ENCODE peak calls at places on chromosomes 4 and X, in nine cellular contexts. W is upper lobe of right lung; I is gastrocnemius medialis; X is naive thymus-derived CD4-positive, alpha-beta T cell; M is aorta; P is thoracic aorta; D is left lung; N is A549; K is GM23338. G is an unnamed sample.

GRCh38 chr4:125313497-125313896 is 1.3 kb upstream of the FAT4 start:
- ATAC-seq in W (peak; percentile 50), I (peak; percentile 25), X (peak; percentile 42), M (peak; percentile 68), P (no peak), D (peak; percentile 42), N (no peak), K (peak; percentile 0), G (no peak)

GRCh38 chrX:75603833-75604232 is 81.0 kb upstream of the ZDHHC15 start:
- ATAC-seq in W (peak; percentile 50), I (no peak), X (no peak), M (no peak), P (no peak), D (peak; percentile 82), N (no peak), K (no peak), G (no peak)

GRCh38 chr4:98565646-98566403 is 92.6 kb downstream of the TSPAN5 start:
- ATAC-seq in W (peak; percentile 59), I (no peak), X (no peak), M (no peak), P (no peak), D (no peak), N (no peak), K (peak; percentile 29), G (no peak)

GRCh38 chrX:10901290-10901633 is 209.9 kb upstream of the HCCS start:
- ATAC-seq in W (no peak), I (no peak), X (no peak), M (no peak), P (no peak), D (peak; percentile 37), N (no peak), K (no peak), G (no peak)

GRCh38 chr4:54063737-54064316 is 578 bp downstream of the CHIC2 start:
- ATAC-seq in W (peak; percentile 59), I (peak; percentile 51), X (peak; percentile 21), M (peak; percentile 59), P (peak; percentile 1), D (peak; percentile 69), N (peak; percentile 55), K (peak; percentile 64), G (no peak)

GRCh38 chr4:8245879-8246833 is 23.4 kb upstream of the HTRA3 start:
- ATAC-seq in W (peak; percentile 71), I (no peak), X (no peak), M (no peak), P (no peak), D (peak; percentile 75), N (no peak), K (no peak), G (no peak)

GRCh38 chrX:10939384-10939783 is 171.7 kb upstream of the HCCS start:
- ATAC-seq in W (no peak), I (no peak), X (no peak), M (no peak), P (no peak), D (no peak), N (no peak), K (no peak), G (no peak)

GRCh38 chr4:15577508-15577907 is 77.6 kb downstream of the FBXL5 start:
- ATAC-seq in W (no peak), I (no peak), X (no peak), M (no peak), P (no peak), D (peak; percentile 44), N (no peak), K (no peak), G (no peak)

GRCh38 chr4:147736458-147736857 is 4.6 kb downstream of the ARHGAP10 start:
- ATAC-seq in W (no peak), I (no peak), X (no peak), M (no peak), P (no peak), D (no peak), N (no peak), K (no peak), G (no peak)

GRCh38 chr4:94390804-94391410 is 48.3 kb upstream of the HPGDS start:
- ATAC-seq in W (no peak), I (no peak), X (no peak), M (no peak), P (no peak), D (peak; percentile 51), N (no peak), K (no peak), G (no peak)

GRCh38 chr4:80005863-80006262 is 67.2 kb downstream of the ANTXR2 start:
- ATAC-seq in W (no peak), I (no peak), X (no peak), M (no peak), P (no peak), D (peak; percentile 49), N (no peak), K (no peak), G (no peak)

GRCh38 chrX:97685753-97686152 is 802.0 kb downstream of the RPA4 start:
- ATAC-seq in W (no peak), I (no peak), X (no peak), M (no peak), P (no peak), D (peak; percentile 82), N (no peak), K (no peak), G (no peak)

GRCh38 chrX:10509397-10509796 is 111.0 kb downstream of the MID1 start:
- ATAC-seq in W (no peak), I (no peak), X (no peak), M (no peak), P (no peak), D (no peak), N (no peak), K (peak; percentile 82), G (no peak)

GRCh38 chrX:101931104-101931493 is 728 bp downstream of the ZMAT1 start:
- ATAC-seq in W (peak; percentile 2), I (peak; percentile 11), X (no peak), M (peak; percentile 3), P (no peak), D (peak; percentile 7), N (no peak), K (peak; percentile 52), G (no peak)

GRCh38 chr4:164716901-164717300 is 37.0 kb upstream of the SMIM31 start:
- ATAC-seq in W (peak; percentile 38), I (peak; percentile 82), X (peak; percentile 27), M (peak; percentile 40), P (no peak), D (no peak), N (peak; percentile 50), K (peak; percentile 89), G (no peak)

GRCh38 chrX:119990409-119990994 is 47.0 kb upstream of the NKAP start:
- ATAC-seq in W (peak; percentile 29), I (no peak), X (peak; percentile 16), M (peak; percentile 9), P (no peak), D (peak; percentile 23), N (peak; percentile 55), K (peak; percentile 51), G (no peak)

GRCh38 chr4:5086535-5086934 is 35.3 kb downstream of the STK32B start:
- ATAC-seq in W (no peak), I (no peak), X (no peak), M (no peak), P (no peak), D (no peak), N (no peak), K (no peak), G (no peak)

GRCh38 chr4:62144431-62144830 is 944.3 kb downstream of the ADGRL3 start:
- ATAC-seq in W (no peak), I (no peak), X (no peak), M (no peak), P (no peak), D (no peak), N (no peak), K (no peak), G (no peak)

GRCh38 chr4:146245246-146245645 is 30.9 kb downstream of the REELD1 start:
- ATAC-seq in W (no peak), I (no peak), X (no peak), M (no peak), P (no peak), D (peak; percentile 2), N (no peak), K (no peak), G (no peak)

GRCh38 chr4:55866973-55867574 is 13.6 kb downstream of the EXOC1 start:
- ATAC-seq in W (peak; percentile 91), I (peak; percentile 86), X (peak; percentile 88), M (peak; percentile 87), P (no peak), D (peak; percentile 90), N (no peak), K (peak; percentile 58), G (peak; percentile 72)

DNA sequence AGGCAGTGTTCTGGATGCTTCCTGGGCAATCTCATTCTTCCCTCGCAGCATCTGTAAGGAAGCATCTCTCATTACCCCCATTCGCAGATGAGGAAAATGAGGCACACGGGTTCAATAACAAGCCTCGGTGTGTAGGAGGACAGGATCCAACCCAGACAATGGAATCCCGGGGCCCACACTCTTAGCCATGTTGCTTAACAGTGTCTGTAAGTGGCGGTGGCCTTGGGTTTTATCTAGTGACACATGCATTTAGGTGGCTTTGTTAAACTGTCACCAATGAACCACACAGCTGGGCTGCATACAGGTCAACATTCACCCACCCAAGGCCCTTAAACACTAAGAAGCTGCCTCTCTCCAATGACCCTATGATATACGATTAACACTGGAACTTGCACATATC is 22.6 kb downstream of the RELL1 start:
- ATAC-seq in W (no peak), I (no peak), X (no peak), M (no peak), P (no peak), D (no peak), N (no peak), K (no peak), G (no peak)
- H3K27ac ChIP-seq in W (no peak overlapping the region), I (peak overlapping the region; percentile 72), X (no peak overlapping the region), M (no peak overlapping the region), P (no peak overlapping the region), D (peak overlapping the region; percentile 28), N (peak overlapping the region; percentile 64), K (no peak overlapping the region), G (peak overlapping the region; percentile 70)

DNA sequence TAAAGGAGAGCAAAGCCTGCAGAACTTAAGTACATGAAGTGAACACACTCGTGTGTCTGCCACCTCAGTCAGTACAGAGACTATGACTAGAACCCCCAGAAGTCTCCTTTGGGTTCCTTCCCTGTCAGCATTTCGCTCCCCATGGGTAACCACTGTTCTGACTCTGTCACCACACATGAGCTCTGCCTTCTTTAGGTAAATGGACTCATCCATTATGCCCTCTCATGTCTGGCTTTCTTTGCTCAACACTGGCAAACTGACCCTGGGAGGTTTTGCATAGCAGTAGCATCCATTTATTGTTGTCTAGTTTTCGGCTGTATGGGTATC is 38.5 kb downstream of the TBC1D14 start:
- ATAC-seq in W (no peak), I (no peak), X (no peak), M (no peak), P (no peak), D (no peak), N (peak; percentile 57), K (no peak), G (no peak)
- H3K27ac ChIP-seq in W (no peak overlapping the region), I (no peak overlapping the region), X (no peak overlapping the region), M (no peak overlapping the region), P (no peak overlapping the region), D (no peak overlapping the region), N (peak overlapping the region; percentile 74), K (no peak overlapping the region), G (no peak overlapping the region)

GRCh38 chrX:24877854-24878650 is 137.7 kb downstream of the ARX start:
- ATAC-seq in W (peak; percentile 48), I (no peak), X (no peak), M (no peak), P (no peak), D (peak; percentile 92), N (peak; percentile 56), K (no peak), G (no peak)
- H3K27ac ChIP-seq in W (no peak overlapping the region), I (no peak overlapping the region), X (no peak overlapping the region), M (no peak overlapping the region), P (no peak overlapping the region), D (no peak overlapping the region), N (peak overlapping the region; percentile 70), K (no peak overlapping the region), G (no peak overlapping the region)

GRCh38 chr4:73221734-73222133 is 36.9 kb downstream of the ANKRD17 start:
- ATAC-seq in W (no peak), I (no peak), X (no peak), M (no peak), P (no peak), D (no peak), N (no peak), K (peak; percentile 46), G (no peak)
- H3K27ac ChIP-seq in W (peak overlapping the region; percentile 82), I (peak overlapping the region; percentile 85), X (peak overlapping the region; percentile 86), M (no peak overlapping the region), P (no peak overlapping the region), D (no peak overlapping the region), N (no peak overlapping the region), K (peak overlapping the region; percentile 28), G (no peak overlapping the region)

G was measured in gastroesophageal sphincter.